ENCODE peak calls at places on chromosomes 6 and 20, in ten cellular contexts. V, K, F, Y, L, N, G, X, I and P are unnamed samples.

GRCh38 chr6:161486326-161486725 is 212.5 kb upstream of the AGPAT4 start:
- DNase-seq in F (no peak), Y (no peak), N (peak), L (no peak), K (no peak), V (no peak), X (no peak), G (no peak), I (no peak), P (peak)

GRCh38 chr6:146289816-146290588 is 253.6 kb upstream of the RAB32 start:
- DNase-seq in N (peak), L (peak), K (no peak), V (no peak), X (no peak), I (no peak), Y (no peak), G (no peak), F (no peak), P (peak)

GRCh38 chr6:36350681-36351091 is 14.0 kb upstream of the BNIP5 start:
- DNase-seq in V (no peak), K (no peak), X (no peak), L (peak), F (no peak), N (peak), G (peak), I (no peak), Y (no peak), P (peak)

GRCh38 chr6:10598084-10598960 is 77.2 kb downstream of the GCNT2 start:
- DNase-seq in Y (no peak), X (no peak), F (no peak), L (no peak), N (no peak), G (peak), V (no peak), I (no peak), K (no peak), P (peak)

GRCh38 chr20:20547221-20547875 is 165.1 kb downstream of the RALGAPA2 start:
- DNase-seq in Y (no peak), F (no peak), V (no peak), L (peak), X (no peak), N (no peak), K (no peak), G (no peak), I (no peak), P (no peak)

GRCh38 chr20:22371843-22372242 is 212.5 kb downstream of the FOXA2 start:
- DNase-seq in F (no peak), G (peak), K (no peak), V (no peak), I (no peak), Y (no peak), X (no peak), N (no peak), L (no peak), P (no peak)

GRCh38 chr6:41200901-41201783 is at the start of gene TREML2:
- DNase-seq in V (no peak), Y (no peak), N (no peak), K (no peak), F (no peak), X (no peak), L (no peak), I (no peak), G (no peak), P (no peak)

GRCh38 chr6:16420715-16421461 is 182.5 kb downstream of the GMPR start:
- DNase-seq in K (no peak), Y (no peak), X (no peak), N (peak), I (no peak), V (no peak), L (peak), F (no peak), G (no peak), P (no peak)

GRCh38 chr6:33294086-33294823 is 4.5 kb downstream of the RGL2 start:
- DNase-seq in I (no peak), F (no peak), G (no peak), X (no peak), L (no peak), Y (no peak), V (no peak), K (no peak), N (no peak), P (no peak)

GRCh38 chr6:144305985-144306384 is 20.9 kb downstream of the UTRN start:
- DNase-seq in N (peak), L (peak), V (no peak), F (no peak), G (peak), I (no peak), X (no peak), Y (no peak), K (peak), P (no peak)

GRCh38 chr6:93323630-93324029 is 95.7 kb downstream of the EPHA7 start:
- DNase-seq in V (no peak), L (no peak), I (no peak), F (no peak), N (no peak), X (no peak), G (no peak), Y (no peak), K (no peak), P (no peak)

GRCh38 chr6:71204741-71205140 is 83.9 kb upstream of the OGFRL1 start:
- DNase-seq in L (no peak), G (no peak), K (no peak), X (no peak), N (no peak), F (no peak), Y (no peak), I (no peak), V (no peak), P (no peak)

GRCh38 chr20:19071442-19071717 is 141.1 kb upstream of the SLC24A3 start:
- DNase-seq in V (no peak), G (no peak), Y (no peak), I (no peak), N (no peak), F (no peak), X (no peak), K (no peak), L (no peak), P (no peak)

GRCh38 chr20:6169251-6169650 is 46.4 kb upstream of the FERMT1 start:
- DNase-seq in F (no peak), X (no peak), N (peak), L (peak), K (no peak), I (no peak), Y (no peak), G (no peak), V (no peak), P (peak)

GRCh38 chr6:19530188-19530587 is 307.0 kb upstream of the ID4 start:
- DNase-seq in V (no peak), X (no peak), N (no peak), K (no peak), L (no peak), I (no peak), G (no peak), F (no peak), Y (no peak), P (no peak)

GRCh38 chr6:125658759-125659431 is 90.5 kb upstream of the HEY2 start:
- DNase-seq in V (no peak), K (no peak), F (no peak), I (no peak), X (no peak), Y (no peak), N (peak), G (no peak), L (no peak), P (no peak)

GRCh38 chr20:50546729-50547314 is 36.6 kb downstream of the PTPN1 start:
- DNase-seq in F (no peak), G (no peak), K (no peak), X (no peak), Y (no peak), I (no peak), N (peak), L (no peak), V (no peak), P (no peak)

GRCh38 chr6:30828027-30828962 is 56.0 kb upstream of the DDR1 start:
- DNase-seq in Y (peak), F (peak), L (peak), K (peak), G (peak), N (peak), V (peak), I (peak), X (peak), P (peak)

GRCh38 chr6:21586760-21587181 is 6.8 kb upstream of the SOX4 start:
- DNase-seq in F (no peak), V (no peak), I (no peak), X (peak), K (no peak), G (peak), L (no peak), N (no peak), Y (no peak), P (no peak)

GRCh38 chr6:46044876-46045617 is 29.4 kb upstream of the CLIC5 start:
- DNase-seq in F (no peak), V (no peak), Y (no peak), K (no peak), X (no peak), L (peak), N (peak), I (peak), G (peak), P (peak)

GRCh38 chr6:25277857-25278256 is 1.3 kb upstream of the CARMIL1 start:
- DNase-seq in X (no peak), Y (no peak), V (no peak), G (no peak), N (no peak), I (no peak), K (no peak), F (no peak), L (no peak), P (no peak)